ENCODE peak calls at places on chromosome 3, in five cellular contexts. J is HEK293T; F is astrocyte of the spinal cord; T is stimulated activated CD4-positive, alpha-beta T cell treated with anti-CD3 and anti-CD28 coated beads, Interleukin-12 subunit alpha, Interleukin-12 subunit beta, amount 100 ng/mL, for 4 hours; V is NCI-H524 treated with DMSO at 0.1 percent for 48 hours. G is an unnamed sample.

GRCh38 chr3:171776411-171776810 is 33.9 kb downstream of the PLD1 start:
- DNase-seq in F (no peak), J (no peak), T (no peak), V (no peak), G (no peak)

GRCh38 chr3:172666873-172667694 is 43.8 kb downstream of the NCEH1 start:
- DNase-seq in F (peak), T (peak), J (peak), V (peak), G (peak)

GRCh38 chr3:46714728-46715506 is 2.8 kb downstream of the PRSS50 start:
- DNase-seq in V (no peak), J (no peak), F (no peak), T (no peak), G (no peak)

GRCh38 chr3:46748160-46748559 is 30.5 kb upstream of the PRSS50 start:
- DNase-seq in F (no peak), T (no peak), V (no peak), J (no peak), G (no peak)

GRCh38 chr3:171351676-171352075 is 108.5 kb downstream of the TNIK start:
- DNase-seq in J (no peak), T (no peak), F (peak), V (no peak), G (peak)

GRCh38 chr3:51942603-51943450 is 664 bp downstream of the PARP3 start:
- DNase-seq in V (no peak), T (peak), F (peak), J (peak), G (peak)

GRCh38 chr3:52939600-52939999 is 42.3 kb upstream of the STIMATE start:
- DNase-seq in F (no peak), V (no peak), T (no peak), J (no peak), G (no peak)

GRCh38 chr3:31412832-31413231 is 119.9 kb upstream of the STT3B start:
- DNase-seq in J (no peak), V (no peak), T (no peak), F (no peak), G (no peak)

GRCh38 chr3:53255360-53255774 is 455 bp downstream of the TKT start:
- DNase-seq in T (peak), F (no peak), J (no peak), V (no peak), G (no peak)

GRCh38 chr3:8458711-8459110 is 42.9 kb upstream of the LMCD1 start:
- DNase-seq in F (peak), V (no peak), T (no peak), J (no peak), G (no peak)

GRCh38 chr3:126850370-126851085 is 132.4 kb upstream of the PLXNA1 start:
- DNase-seq in V (no peak), T (no peak), J (no peak), F (peak), G (no peak)

GRCh38 chr3:48851407-48851806 is 3.7 kb upstream of the PRKAR2A start:
- DNase-seq in V (peak), J (no peak), F (peak), T (no peak), G (no peak)

GRCh38 chr3:30768703-30769550 is 125.5 kb downstream of the GADL1 start:
- DNase-seq in V (no peak), F (peak), T (peak), J (peak), G (peak)

GRCh38 chr3:13879946-13880810 is at the start of gene WNT7A:
- DNase-seq in V (no peak), T (peak), J (peak), F (no peak), G (no peak)

GRCh38 chr3:86969500-86970189 is 21.3 kb downstream of the VGLL3 start:
- DNase-seq in V (peak), F (peak), J (peak), T (no peak), G (peak)

GRCh38 chr3:176814252-176814651 is 383.0 kb downstream of the TBL1XR1 start:
- DNase-seq in V (no peak), T (peak), J (peak), F (peak), G (peak)

GRCh38 chr3:188090626-188091309 is 63.2 kb upstream of the LPP start:
- DNase-seq in V (no peak), T (no peak), F (no peak), J (no peak), G (no peak)

GRCh38 chr3:141255864-141256263 is 24.2 kb downstream of the PXYLP1 start:
- DNase-seq in F (no peak), V (no peak), J (peak), T (no peak), G (no peak)

GRCh38 chr3:4994144-4994730 is 15.0 kb downstream of the BHLHE40 start:
- DNase-seq in V (no peak), J (no peak), F (peak), T (no peak), G (peak)

GRCh38 chr3:56323986-56324420 is 144.3 kb downstream of the ERC2 start:
- DNase-seq in J (no peak), V (no peak), F (peak), T (no peak), G (no peak)

GRCh38 chr3:188979669-188980311 is 192.0 kb upstream of the TPRG1 start:
- DNase-seq in F (no peak), T (no peak), J (no peak), V (no peak), G (no peak)

GRCh38 chr3:78872195-78872594 is 895.6 kb downstream of the ROBO1 start:
- DNase-seq in F (no peak), V (no peak), T (no peak), J (no peak), G (no peak)

GRCh38 chr3:117184574-117184973 is 475.0 kb downstream of the TUSC7 start:
- DNase-seq in T (no peak), F (peak), V (no peak), J (no peak), G (no peak)

GRCh38 chr3:131303848-131304247 is 77.7 kb upstream of the NUDT16 start:
- DNase-seq in F (no peak), V (no peak), J (no peak), T (no peak), G (no peak)

GRCh38 chr3:65559643-65560042 is 479.1 kb downstream of the MAGI1 start:
- DNase-seq in V (no peak), T (no peak), F (no peak), J (no peak), G (no peak)

GRCh38 chr3:46675843-46676567 is 17.5 kb downstream of the ALS2CL start:
- DNase-seq in J (no peak), F (no peak), T (no peak), V (no peak), G (no peak)

GRCh38 chr3:159458010-159458409 is 530.6 kb upstream of the IL12A start:
- DNase-seq in V (no peak), J (no peak), F (peak), T (no peak), G (no peak)

GRCh38 chr3:54188176-54188791 is 65.9 kb downstream of the CACNA2D3 start:
- DNase-seq in F (peak), V (no peak), T (peak), J (peak), G (peak)

GRCh38 chr3:24323272-24323671 is 171.4 kb downstream of the THRB start:
- DNase-seq in V (no peak), T (no peak), J (no peak), F (no peak), G (no peak)

GRCh38 chr3:54067060-54067459 is 55.3 kb upstream of the CACNA2D3 start:
- DNase-seq in F (no peak), T (no peak), J (no peak), V (no peak), G (no peak)

G was measured in HCT116.